ENCODE peak calls at places on chromosomes 2 and 18, in four cellular contexts. One of them, this sample, is unnamed.
A peak's percentile ranks its signal among the peaks of the same experiment; 100 is the strongest.

GRCh38 chr18:13474907-13475306 is 251.5 kb downstream of the FAM210A start:
- DNase-seq in SK-N-SH: no peak
- DNase-seq in HCT116: no peak
- DNase-seq in GM12878: no peak
- DNase-seq in this sample: no peak

GRCh38 chr2:30285758-30286157 is 54.4 kb downstream of the LBH start:
- DNase-seq in HCT116: no peak
- DNase-seq in GM12878: no peak
- DNase-seq in SK-N-SH: no peak
- DNase-seq in this sample: no peak

GRCh38 chr2:64562148-64562784 is 38.1 kb downstream of the AFTPH start:
- DNase-seq in SK-N-SH: peak; percentile 12
- DNase-seq in GM12878: no peak
- DNase-seq in HCT116: peak; percentile 10
- DNase-seq in this sample: peak; percentile 9

GRCh38 chr2:46922049-46922448 is 6.4 kb upstream of the MCFD2 start:
- DNase-seq in SK-N-SH: no peak
- DNase-seq in GM12878: no peak
- DNase-seq in HCT116: no peak
- DNase-seq in this sample: no peak

GRCh38 chr2:20450201-20451108 is 3.6 kb downstream of the RHOB start:
- DNase-seq in SK-N-SH: peak; percentile 71
- DNase-seq in HCT116: no peak
- DNase-seq in GM12878: no peak
- DNase-seq in this sample: no peak

GRCh38 chr18:62279561-62279960 is 45.5 kb upstream of the TNFRSF11A start:
- DNase-seq in SK-N-SH: no peak
- DNase-seq in GM12878: no peak
- DNase-seq in HCT116: no peak
- DNase-seq in this sample: no peak

GRCh38 chr2:188308483-188308882 is 16.8 kb downstream of the GULP1 start:
- DNase-seq in SK-N-SH: no peak
- DNase-seq in GM12878: no peak
- DNase-seq in HCT116: no peak
- DNase-seq in this sample: no peak

GRCh38 chr2:172085460-172086159 is at the start of gene DLX1:
- DNase-seq in SK-N-SH: peak; percentile 71
- DNase-seq in HCT116: no peak
- DNase-seq in GM12878: no peak
- DNase-seq in this sample: no peak

GRCh38 chr18:63363951-63364350 is 3.1 kb downstream of the KDSR start:
- DNase-seq in HCT116: no peak
- DNase-seq in GM12878: no peak
- DNase-seq in SK-N-SH: no peak
- DNase-seq in this sample: no peak

GRCh38 chr2:68846056-68846455 is 25.1 kb downstream of the BMP10 start:
- DNase-seq in GM12878: no peak
- DNase-seq in HCT116: no peak
- DNase-seq in SK-N-SH: no peak
- DNase-seq in this sample: no peak

GRCh38 chr2:136384541-136385303 is 266.8 kb upstream of the CXCR4 start:
- DNase-seq in GM12878: no peak
- DNase-seq in HCT116: peak; percentile 39
- DNase-seq in SK-N-SH: peak; percentile 45
- DNase-seq in this sample: peak; percentile 67

GRCh38 chr2:20326163-20326780 is 24.4 kb downstream of the PUM2 start:
- DNase-seq in GM12878: no peak
- DNase-seq in HCT116: peak; percentile 24
- DNase-seq in SK-N-SH: peak; percentile 74
- DNase-seq in this sample: peak; percentile 61

GRCh38 chr18:10170375-10170774 is 256.6 kb downstream of the VAPA start:
- DNase-seq in HCT116: no peak
- DNase-seq in SK-N-SH: no peak
- DNase-seq in GM12878: no peak
- DNase-seq in this sample: no peak

GRCh38 chr2:166180951-166181812 is 53.4 kb upstream of the SCN1A start:
- DNase-seq in GM12878: no peak
- DNase-seq in SK-N-SH: peak; percentile 51
- DNase-seq in HCT116: peak; percentile 13
- DNase-seq in this sample: peak; percentile 4

GRCh38 chr2:113034016-113034415 is 18.7 kb downstream of the IL36B start:
- DNase-seq in HCT116: no peak
- DNase-seq in SK-N-SH: no peak
- DNase-seq in GM12878: no peak
- DNase-seq in this sample: no peak

GRCh38 chr2:31354837-31355236 is 59.7 kb downstream of the XDH start:
- DNase-seq in GM12878: no peak
- DNase-seq in SK-N-SH: no peak
- DNase-seq in HCT116: peak; percentile 21
- DNase-seq in this sample: peak; percentile 4

GRCh38 chr2:158580760-158581159 is 124.0 kb downstream of the PKP4 start:
- DNase-seq in HCT116: no peak
- DNase-seq in GM12878: no peak
- DNase-seq in SK-N-SH: peak; percentile 6
- DNase-seq in this sample: peak; percentile 75

GRCh38 chr2:62785216-62785615 is 79.7 kb downstream of the EHBP1 start:
- DNase-seq in HCT116: no peak
- DNase-seq in SK-N-SH: no peak
- DNase-seq in GM12878: no peak
- DNase-seq in this sample: no peak

GRCh38 chr18:2656237-2657042 is 914 bp downstream of the SMCHD1 start:
- DNase-seq in SK-N-SH: peak; percentile 72
- DNase-seq in GM12878: no peak
- DNase-seq in HCT116: no peak
- DNase-seq in this sample: peak; percentile 11

GRCh38 chr2:96498023-96498431 is 7.1 kb downstream of the NEURL3 start:
- DNase-seq in HCT116: no peak
- DNase-seq in GM12878: no peak
- DNase-seq in SK-N-SH: no peak
- DNase-seq in this sample: no peak

GRCh38 chr18:62152844-62153243 is 34.0 kb downstream of the PIGN start:
- DNase-seq in HCT116: no peak
- DNase-seq in SK-N-SH: no peak
- DNase-seq in GM12878: no peak
- DNase-seq in this sample: no peak

GRCh38 chr2:109721626-109722025 is 72.5 kb upstream of the RGPD5 start:
- DNase-seq in HCT116: no peak
- DNase-seq in SK-N-SH: no peak
- DNase-seq in GM12878: no peak
- DNase-seq in this sample: no peak

GRCh38 chr2:83103602-83104001 is 1355.5 kb downstream of the SUCLG1 start:
- DNase-seq in SK-N-SH: no peak
- DNase-seq in HCT116: no peak
- DNase-seq in GM12878: no peak
- DNase-seq in this sample: no peak

GRCh38 chr2:28347596-28347995 is 45.1 kb upstream of the FOSL2 start:
- DNase-seq in HCT116: no peak
- DNase-seq in GM12878: no peak
- DNase-seq in SK-N-SH: no peak
- DNase-seq in this sample: no peak

GRCh38 chr2:162243305-162243693 is at the start of gene FAP:
- DNase-seq in GM12878: no peak
- DNase-seq in SK-N-SH: no peak
- DNase-seq in HCT116: no peak
- DNase-seq in this sample: no peak

GRCh38 chr2:43184339-43184895 is 42.0 kb downstream of the ZFP36L2 start:
- DNase-seq in GM12878: no peak
- DNase-seq in SK-N-SH: no peak
- DNase-seq in HCT116: peak; percentile 93
- DNase-seq in this sample: no peak

GRCh38 chr2:42755161-42755900 is 8.6 kb downstream of the OXER1 start:
- DNase-seq in SK-N-SH: peak; percentile 56
- DNase-seq in GM12878: no peak
- DNase-seq in HCT116: no peak
- DNase-seq in this sample: no peak

GRCh38 chr18:34153711-34154110 is 71.0 kb downstream of the NOL4 start:
- DNase-seq in SK-N-SH: peak; percentile 14
- DNase-seq in GM12878: peak; percentile 13
- DNase-seq in HCT116: no peak
- DNase-seq in this sample: peak; percentile 50

GRCh38 chr2:76280676-76281075 is 570.0 kb upstream of the GCFC2 start:
- DNase-seq in HCT116: no peak
- DNase-seq in SK-N-SH: no peak
- DNase-seq in GM12878: no peak
- DNase-seq in this sample: no peak

GRCh38 chr2:36530178-36530982 is 67.6 kb downstream of the FEZ2 start:
- DNase-seq in HCT116: no peak
- DNase-seq in SK-N-SH: no peak
- DNase-seq in GM12878: peak; percentile 43
- DNase-seq in this sample: no peak

GRCh38 chr2:158931577-158931976 is 36.9 kb upstream of the TANC1 start:
- DNase-seq in HCT116: no peak
- DNase-seq in SK-N-SH: no peak
- DNase-seq in GM12878: no peak
- DNase-seq in this sample: no peak

GRCh38 chr18:25605322-25605721 is 253.4 kb upstream of the ZNF521 start:
- DNase-seq in HCT116: no peak
- DNase-seq in SK-N-SH: no peak
- DNase-seq in GM12878: no peak
- DNase-seq in this sample: no peak
- TF ChIP-seq JUND in HCT116: no peak
- TF ChIP-seq JUND in SK-N-SH: no peak
- TF ChIP-seq JUND in GM12878: no peak
- TF ChIP-seq JUND in this sample: no peak

GRCh38 chr2:205187731-205188130 is 494.6 kb upstream of the NRP2 start:
- DNase-seq in SK-N-SH: no peak
- DNase-seq in HCT116: no peak
- DNase-seq in GM12878: no peak
- DNase-seq in this sample: no peak

GRCh38 chr2:205193121-205193520 is 489.2 kb upstream of the NRP2 start:
- DNase-seq in HCT116: no peak
- DNase-seq in GM12878: no peak
- DNase-seq in SK-N-SH: peak; percentile 27
- DNase-seq in this sample: no peak

GRCh38 chr2:205193829-205194228 is 488.5 kb upstream of the NRP2 start:
- DNase-seq in GM12878: no peak
- DNase-seq in HCT116: no peak
- DNase-seq in SK-N-SH: no peak
- DNase-seq in this sample: no peak

GRCh38 chr2:205190528-205190927 is 491.8 kb upstream of the NRP2 start:
- DNase-seq in GM12878: no peak
- DNase-seq in HCT116: no peak
- DNase-seq in SK-N-SH: no peak
- DNase-seq in this sample: no peak

GRCh38 chr2:205188516-205189138 is 493.7 kb upstream of the NRP2 start:
- DNase-seq in GM12878: no peak
- DNase-seq in HCT116: no peak
- DNase-seq in SK-N-SH: no peak
- DNase-seq in this sample: no peak
- TF ChIP-seq JUND in GM12878: no peak
- TF ChIP-seq JUND in HCT116: no peak
- TF ChIP-seq JUND in SK-N-SH: no peak
- TF ChIP-seq JUND in this sample: no peak

DNA sequence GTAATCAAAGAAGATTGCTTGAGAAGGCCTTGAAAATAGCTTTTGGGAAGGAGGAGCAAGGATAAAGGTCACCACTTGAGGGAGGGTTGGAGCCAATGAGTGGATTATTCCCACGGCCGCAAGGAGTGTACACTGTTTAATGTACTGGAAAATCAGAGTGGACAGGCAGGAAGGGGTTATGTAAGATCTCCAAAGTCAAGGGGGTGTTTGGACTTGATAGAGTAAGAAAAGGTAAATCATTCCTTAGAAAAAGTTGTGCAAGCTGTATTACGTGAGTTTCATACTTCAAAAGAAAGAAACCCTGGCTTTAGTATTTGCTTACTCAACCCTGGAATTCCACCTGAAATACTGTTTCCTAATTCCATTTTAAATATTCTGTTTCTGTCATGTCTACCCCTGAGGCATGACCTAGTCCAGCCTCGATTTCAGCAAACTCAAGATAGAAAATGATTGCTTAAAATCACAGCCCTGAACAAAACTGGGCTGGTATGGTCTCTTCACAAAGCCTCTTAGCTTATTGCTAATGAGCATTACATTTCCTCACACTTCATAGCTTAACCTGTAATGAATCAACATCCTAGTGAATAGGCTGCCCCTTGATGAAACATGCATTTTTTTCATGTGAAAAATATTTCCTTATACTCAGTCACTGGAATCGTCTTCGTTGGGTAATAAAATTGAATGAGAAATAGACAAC is 1.1 kb downstream of the MREG start:
- DNase-seq in SK-N-SH: peak; percentile 59
- DNase-seq in HCT116: no peak
- DNase-seq in GM12878: no peak
- DNase-seq in this sample: no peak
- TF ChIP-seq JUND in SK-N-SH: no peak
- TF ChIP-seq JUND in HCT116: no peak
- TF ChIP-seq JUND in GM12878: no peak
- TF ChIP-seq JUND in this sample: no peak

GRCh38 chr2:154694881-154695280 is 3.6 kb upstream of the KCNJ3 start:
- DNase-seq in SK-N-SH: no peak
- DNase-seq in GM12878: no peak
- DNase-seq in HCT116: no peak
- DNase-seq in this sample: no peak

GRCh38 chr2:154693941-154694340 is 4.6 kb upstream of the KCNJ3 start:
- DNase-seq in SK-N-SH: peak; percentile 11
- DNase-seq in HCT116: no peak
- DNase-seq in GM12878: no peak
- DNase-seq in this sample: no peak

GRCh38 chr2:154696771-154697170 is 1.7 kb upstream of the KCNJ3 start:
- DNase-seq in GM12878: no peak
- DNase-seq in SK-N-SH: no peak
- DNase-seq in HCT116: no peak
- DNase-seq in this sample: no peak

GRCh38 chr2:154689158-154689557 is 9.3 kb upstream of the KCNJ3 start:
- DNase-seq in GM12878: no peak
- DNase-seq in SK-N-SH: no peak
- DNase-seq in HCT116: no peak
- DNase-seq in this sample: no peak

DNA sequence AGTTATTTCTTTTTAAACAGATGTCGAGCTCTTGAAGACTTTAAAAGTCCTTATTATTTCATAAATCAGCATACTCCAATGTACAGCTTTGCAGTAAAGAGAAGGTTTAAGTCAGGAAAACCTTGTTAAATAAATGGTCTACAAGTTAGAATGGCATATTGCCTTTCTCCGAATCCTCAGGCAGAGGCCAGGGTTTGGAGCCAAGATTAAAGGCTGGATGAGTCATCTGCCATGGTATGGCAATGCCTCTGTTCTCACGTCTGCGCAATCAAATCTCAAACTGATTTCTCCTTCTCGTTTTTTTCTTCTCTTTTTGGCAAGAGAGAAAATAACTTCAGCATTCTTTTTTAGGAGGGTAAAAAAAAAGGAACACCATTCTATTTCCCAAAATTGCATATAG is 5.6 kb upstream of the KCNJ3 start:
- DNase-seq in GM12878: no peak
- DNase-seq in SK-N-SH: no peak
- DNase-seq in HCT116: peak; percentile 16
- DNase-seq in this sample: no peak
- TF ChIP-seq JUND in GM12878: no peak
- TF ChIP-seq JUND in SK-N-SH: peak; percentile 17
- TF ChIP-seq JUND in HCT116: peak; percentile 28
- TF ChIP-seq JUND in this sample: no peak